ENCODE peak calls at places on chromosomes 11 and 22, in four cellular contexts. E is K562, P is IMR-90, W is HepG2. K is an unnamed sample.

GRCh38 chr11:35138606-35138948 is 394 bp upstream of the CD44 start:
- DNase-seq in E (no peak), P (no peak), W (no peak), K (no peak)

GRCh38 chr11:114154271-114155047 is 94.9 kb downstream of the ZBTB16 start:
- DNase-seq in E (no peak), P (no peak), W (peak), K (no peak)

GRCh38 chr11:11845066-11845465 is 3.3 kb downstream of the USP47 start:
- DNase-seq in E (no peak), P (no peak), W (no peak), K (no peak)

GRCh38 chr11:65793144-65793581 is 6.3 kb downstream of the OVOL1 start:
- DNase-seq in E (no peak), P (no peak), W (no peak), K (no peak)

GRCh38 chr22:34587357-34588356 is 478.3 kb upstream of the ISX start:
- DNase-seq in E (no peak), P (no peak), W (no peak), K (no peak)

GRCh38 chr11:19816040-19816439 is 103.4 kb downstream of the NAV2 start:
- DNase-seq in E (no peak), P (no peak), W (no peak), K (no peak)

GRCh38 chr11:44860967-44861828 is 89.5 kb downstream of the TP53I11 start:
- DNase-seq in E (no peak), P (no peak), W (no peak), K (no peak)

GRCh38 chr11:132589802-132590201 is 942.5 kb downstream of the OPCML start:
- DNase-seq in E (no peak), P (no peak), W (no peak), K (no peak)

GRCh38 chr11:96465537-96465936 is 75.7 kb downstream of the JRKL start:
- DNase-seq in E (no peak), P (no peak), W (no peak), K (no peak)

GRCh38 chr11:130379276-130379675 is 49.1 kb downstream of the ADAMTS8 start:
- DNase-seq in E (no peak), P (no peak), W (no peak), K (no peak)

GRCh38 chr22:50696799-50697561 is 24.4 kb downstream of the SHANK3 start:
- DNase-seq in E (peak), P (no peak), W (no peak), K (no peak)

GRCh38 chr11:111633756-111634362 is 31.6 kb downstream of the SIK2 start:
- DNase-seq in E (no peak), P (peak), W (peak), K (no peak)

GRCh38 chr11:17478064-17478463 is 1.4 kb upstream of the ABCC8 start:
- DNase-seq in E (no peak), P (no peak), W (no peak), K (no peak)

GRCh38 chr22:36369004-36369921 is 18.5 kb downstream of the MYH9 start:
- DNase-seq in E (no peak), P (peak), W (no peak), K (no peak)

GRCh38 chr11:103532133-103532788 is 423.0 kb downstream of the DYNC2H1 start:
- DNase-seq in E (no peak), P (peak), W (no peak), K (no peak)

GRCh38 chr22:44523981-44524759 is 26.1 kb upstream of the RTL6 start:
- DNase-seq in E (no peak), P (peak), W (no peak), K (no peak)

GRCh38 chr11:21771097-21771496 is 421.8 kb upstream of the ANO5 start:
- DNase-seq in E (no peak), P (no peak), W (no peak), K (no peak)

GRCh38 chr11:84829162-84829561 is 798.0 kb downstream of the DLG2 start:
- DNase-seq in E (no peak), P (no peak), W (no peak), K (no peak)

GRCh38 chr11:58832246-58832645 is 12.3 kb downstream of the GLYATL2 start:
- DNase-seq in E (no peak), P (no peak), W (no peak), K (no peak)

GRCh38 chr11:67354314-67355022 is 1.1 kb upstream of the POLD4 start:
- DNase-seq in E (peak), P (peak), W (peak), K (peak)

GRCh38 chr11:69270929-69271328 is 23.0 kb upstream of the MYEOV start:
- DNase-seq in E (no peak), P (no peak), W (no peak), K (no peak)

GRCh38 chr11:355581-356458 is 13.5 kb upstream of the B4GALNT4 start:
- DNase-seq in E (peak), P (peak), W (peak), K (peak)

GRCh38 chr11:17991799-17992433 is 20.9 kb downstream of the SERGEF start:
- DNase-seq in E (peak), P (peak), W (peak), K (peak)

GRCh38 chr11:57202282-57202681 is 20.5 kb downstream of the LRRC55 start:
- DNase-seq in E (no peak), P (no peak), W (no peak), K (no peak)

GRCh38 chr11:2522636-2523255 is 77.9 kb downstream of the KCNQ1 start:
- DNase-seq in E (no peak), P (no peak), W (no peak), K (no peak)

GRCh38 chr11:75673977-75674582 is 5.2 kb upstream of the MAP6 start:
- DNase-seq in E (peak), P (peak), W (peak), K (peak)

GRCh38 chr22:46085831-46086576 is 64.3 kb upstream of the PPARA start:
- DNase-seq in E (peak), P (no peak), W (no peak), K (peak)

GRCh38 chr11:69567951-69568808 is 72.8 kb upstream of the CCND1 start:
- DNase-seq in E (no peak), P (peak), W (peak), K (no peak)

GRCh38 chr11:1852885-1853284 is at the start of gene LSP1:
- DNase-seq in E (no peak), P (no peak), W (no peak), K (no peak)

GRCh38 chr11:31757245-31757835 is 53.8 kb downstream of the PAX6 start:
- DNase-seq in E (no peak), P (no peak), W (no peak), K (no peak)

GRCh38 chr22:45317551-45318167 is 7.9 kb downstream of the FAM118A start:
- DNase-seq in E (no peak), P (peak), W (no peak), K (no peak)

GRCh38 chr11:69468911-69469885 is 12.3 kb upstream of the LINC01488 start:
- DNase-seq in E (no peak), P (no peak), W (peak), K (no peak)

GRCh38 chr11:87232320-87232719 is 194.6 kb downstream of the TMEM135 start:
- DNase-seq in E (no peak), P (no peak), W (no peak), K (no peak)

GRCh38 chr22:35470903-35471321 is 69.7 kb upstream of the RASD2 start:
- DNase-seq in E (peak), P (peak), W (peak), K (no peak)

GRCh38 chr22:39959640-39960447 is at the start of gene TMA7B:
- DNase-seq in E (peak), P (peak), W (no peak), K (peak)

GRCh38 chr22:39962071-39962470 is 1.9 kb downstream of the TMA7B start:
- DNase-seq in E (no peak), P (no peak), W (no peak), K (no peak)

GRCh38 chr22:39958009-39958711 is 2.0 kb upstream of the TMA7B start:
- DNase-seq in E (no peak), P (no peak), W (no peak), K (no peak)

GRCh38 chr22:39958916-39959639 is 1.1 kb upstream of the TMA7B start:
- DNase-seq in E (peak), P (no peak), W (no peak), K (no peak)

GRCh38 chr22:39960791-39961746 is 872 bp downstream of the TMA7B start:
- DNase-seq in E (peak), P (peak), W (no peak), K (no peak)
- TF ChIP-seq MAZ in E (no peak), P (peak), W (no peak), K (no peak)

GRCh38 chr22:42035256-42035655 is 35.4 kb downstream of the NAGA start:
- DNase-seq in E (no peak), P (no peak), W (no peak), K (no peak)
- TF ChIP-seq USF2 in E (no peak), P (no peak), W (no peak), K (no peak)

GRCh38 chr22:28479912-28480311 is 199.7 kb downstream of the TTC28 start:
- DNase-seq in E (no peak), P (peak), W (no peak), K (no peak)
- TF ChIP-seq SMC3 in E (no peak), P (no peak), W (no peak), K (no peak)

DNA sequence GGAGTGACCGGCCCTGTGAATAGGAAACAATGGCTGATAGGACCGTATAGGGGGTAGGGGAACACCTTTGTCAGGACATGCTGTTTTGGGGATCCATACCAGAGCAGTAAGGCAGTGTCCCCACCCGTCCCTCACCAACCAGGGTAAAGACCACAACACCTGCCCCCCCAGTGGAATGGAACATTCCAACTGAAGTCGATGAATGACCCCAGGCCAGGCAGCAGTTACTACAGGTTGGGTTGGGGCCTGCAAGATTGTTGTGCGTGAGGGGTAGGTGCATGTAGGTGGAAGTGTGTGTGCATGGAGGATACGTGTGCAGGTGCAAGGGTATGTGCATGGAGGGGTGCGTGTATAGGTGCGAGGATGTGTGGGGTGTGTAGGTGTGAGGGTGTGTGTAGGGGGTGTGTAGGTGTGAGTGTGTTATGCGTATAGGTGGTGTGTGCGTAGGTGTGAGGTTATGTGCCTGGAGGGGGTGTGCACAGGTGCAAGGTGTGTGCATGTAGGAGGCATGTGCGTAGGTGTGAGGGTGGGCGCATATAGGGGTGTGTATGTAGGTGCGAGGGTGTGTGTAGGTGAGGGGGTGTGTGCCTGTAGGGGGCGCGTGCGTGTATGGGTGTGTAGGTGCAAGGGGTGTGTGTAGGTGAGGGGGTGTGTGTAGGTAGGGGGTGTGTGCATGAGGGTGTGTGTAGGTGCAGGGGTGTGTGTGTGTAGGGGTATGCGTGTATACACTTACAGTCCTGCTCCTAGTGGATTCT is 32.9 kb downstream of the PISD start:
- DNase-seq in E (peak), P (no peak), W (no peak), K (no peak)
- TF ChIP-seq MAZ in E (no peak), P (no peak), W (no peak), K (no peak)

GRCh38 chr11:13778345-13778744 is 109.9 kb downstream of the FAR1 start:
- DNase-seq in E (no peak), P (no peak), W (no peak), K (no peak)
- TF ChIP-seq USF2 in E (no peak), P (no peak), W (no peak), K (no peak)

K was measured in A549.